ENCODE peak calls at places on chromosomes 7 and 10, in ten cellular contexts. One of them, this sample, is unnamed.

GRCh38 chr10:13526952-13527863 is 1.6 kb downstream of the BEND7 start:
- DNase-seq in activated CD8-positive, alpha-beta memory T cell treated with anti-CD3 and anti-CD28 coated beads for 1 hour: no peak
- DNase-seq in occipital lobe: no peak
- DNase-seq in HFFc6: peak; percentile 54
- DNase-seq in endodermal cell: no peak
- DNase-seq in endothelial cell: no peak
- DNase-seq in NB4: no peak
- DNase-seq in GM20000: peak; percentile 30
- DNase-seq in naive thymus-derived CD4-positive, alpha-beta T cell: no peak
- DNase-seq in T-cell: no peak
- DNase-seq in this sample: peak; percentile 46

GRCh38 chr10:98414932-98415709 is at the start of gene PYROXD2:
- DNase-seq in activated CD8-positive, alpha-beta memory T cell treated with anti-CD3 and anti-CD28 coated beads for 1 hour: no peak
- DNase-seq in occipital lobe: peak; percentile 70
- DNase-seq in HFFc6: peak; percentile 87
- DNase-seq in endodermal cell: peak; percentile 94
- DNase-seq in endothelial cell: peak; percentile 72
- DNase-seq in NB4: peak; percentile 92
- DNase-seq in GM20000: peak; percentile 70
- DNase-seq in naive thymus-derived CD4-positive, alpha-beta T cell: peak; percentile 64
- DNase-seq in T-cell: peak; percentile 42
- DNase-seq in this sample: peak; percentile 88

GRCh38 chr10:101237080-101237817 is 8.0 kb upstream of the LBX1 start:
- DNase-seq in activated CD8-positive, alpha-beta memory T cell treated with anti-CD3 and anti-CD28 coated beads for 1 hour: no peak
- DNase-seq in occipital lobe: no peak
- DNase-seq in HFFc6: no peak
- DNase-seq in endodermal cell: no peak
- DNase-seq in endothelial cell: no peak
- DNase-seq in NB4: no peak
- DNase-seq in GM20000: no peak
- DNase-seq in naive thymus-derived CD4-positive, alpha-beta T cell: no peak
- DNase-seq in T-cell: no peak
- DNase-seq in this sample: no peak

GRCh38 chr10:87504307-87504666 is 406 bp upstream of the MINPP1 start:
- DNase-seq in activated CD8-positive, alpha-beta memory T cell treated with anti-CD3 and anti-CD28 coated beads for 1 hour: no peak
- DNase-seq in occipital lobe: no peak
- DNase-seq in HFFc6: no peak
- DNase-seq in endodermal cell: no peak
- DNase-seq in endothelial cell: no peak
- DNase-seq in NB4: no peak
- DNase-seq in GM20000: no peak
- DNase-seq in naive thymus-derived CD4-positive, alpha-beta T cell: no peak
- DNase-seq in T-cell: no peak
- DNase-seq in this sample: no peak

GRCh38 chr10:103197177-103197576 is 4.1 kb upstream of the NT5C2 start:
- DNase-seq in activated CD8-positive, alpha-beta memory T cell treated with anti-CD3 and anti-CD28 coated beads for 1 hour: no peak
- DNase-seq in occipital lobe: no peak
- DNase-seq in HFFc6: peak; percentile 79
- DNase-seq in endodermal cell: no peak
- DNase-seq in endothelial cell: no peak
- DNase-seq in NB4: peak; percentile 92
- DNase-seq in GM20000: no peak
- DNase-seq in naive thymus-derived CD4-positive, alpha-beta T cell: no peak
- DNase-seq in T-cell: no peak
- DNase-seq in this sample: peak; percentile 58

GRCh38 chr10:89591796-89592271 is 53.2 kb downstream of the PANK1 start:
- DNase-seq in activated CD8-positive, alpha-beta memory T cell treated with anti-CD3 and anti-CD28 coated beads for 1 hour: no peak
- DNase-seq in occipital lobe: no peak
- DNase-seq in HFFc6: no peak
- DNase-seq in endodermal cell: no peak
- DNase-seq in endothelial cell: no peak
- DNase-seq in NB4: no peak
- DNase-seq in GM20000: no peak
- DNase-seq in naive thymus-derived CD4-positive, alpha-beta T cell: no peak
- DNase-seq in T-cell: no peak
- DNase-seq in this sample: no peak

GRCh38 chr7:112462236-112462635 is 12.0 kb downstream of the IFRD1 start:
- DNase-seq in activated CD8-positive, alpha-beta memory T cell treated with anti-CD3 and anti-CD28 coated beads for 1 hour: no peak
- DNase-seq in occipital lobe: no peak
- DNase-seq in HFFc6: peak; percentile 68
- DNase-seq in endodermal cell: no peak
- DNase-seq in endothelial cell: no peak
- DNase-seq in NB4: peak; percentile 54
- DNase-seq in GM20000: no peak
- DNase-seq in naive thymus-derived CD4-positive, alpha-beta T cell: no peak
- DNase-seq in T-cell: no peak
- DNase-seq in this sample: peak; percentile 57

GRCh38 chr10:22320591-22321155 is at the start of gene BMI1:
- DNase-seq in activated CD8-positive, alpha-beta memory T cell treated with anti-CD3 and anti-CD28 coated beads for 1 hour: no peak
- DNase-seq in occipital lobe: peak; percentile 85
- DNase-seq in HFFc6: peak; percentile 49
- DNase-seq in endodermal cell: peak; percentile 92
- DNase-seq in endothelial cell: peak; percentile 70
- DNase-seq in NB4: peak; percentile 64
- DNase-seq in GM20000: peak; percentile 85
- DNase-seq in naive thymus-derived CD4-positive, alpha-beta T cell: peak; percentile 68
- DNase-seq in T-cell: no peak
- DNase-seq in this sample: no peak

GRCh38 chr10:70255329-70256299 is 22.4 kb upstream of the PPA1 start:
- DNase-seq in activated CD8-positive, alpha-beta memory T cell treated with anti-CD3 and anti-CD28 coated beads for 1 hour: no peak
- DNase-seq in occipital lobe: no peak
- DNase-seq in HFFc6: no peak
- DNase-seq in endodermal cell: no peak
- DNase-seq in endothelial cell: no peak
- DNase-seq in NB4: no peak
- DNase-seq in GM20000: peak; percentile 49
- DNase-seq in naive thymus-derived CD4-positive, alpha-beta T cell: peak; percentile 9
- DNase-seq in T-cell: no peak
- DNase-seq in this sample: no peak

GRCh38 chr10:60757422-60757895 is 20.8 kb upstream of the CDK1 start:
- DNase-seq in activated CD8-positive, alpha-beta memory T cell treated with anti-CD3 and anti-CD28 coated beads for 1 hour: no peak
- DNase-seq in occipital lobe: no peak
- DNase-seq in HFFc6: no peak
- DNase-seq in endodermal cell: peak; percentile 71
- DNase-seq in endothelial cell: no peak
- DNase-seq in NB4: no peak
- DNase-seq in GM20000: no peak
- DNase-seq in naive thymus-derived CD4-positive, alpha-beta T cell: no peak
- DNase-seq in T-cell: no peak
- DNase-seq in this sample: no peak

GRCh38 chr7:38628630-38629385 is 2.4 kb downstream of the AMPH start:
- DNase-seq in activated CD8-positive, alpha-beta memory T cell treated with anti-CD3 and anti-CD28 coated beads for 1 hour: no peak
- DNase-seq in occipital lobe: no peak
- DNase-seq in HFFc6: peak; percentile 77
- DNase-seq in endodermal cell: no peak
- DNase-seq in endothelial cell: no peak
- DNase-seq in NB4: no peak
- DNase-seq in GM20000: no peak
- DNase-seq in naive thymus-derived CD4-positive, alpha-beta T cell: no peak
- DNase-seq in T-cell: no peak
- DNase-seq in this sample: peak; percentile 51

GRCh38 chr10:77608281-77608680 is 29.3 kb downstream of the KCNMA1 start:
- DNase-seq in activated CD8-positive, alpha-beta memory T cell treated with anti-CD3 and anti-CD28 coated beads for 1 hour: no peak
- DNase-seq in occipital lobe: no peak
- DNase-seq in HFFc6: no peak
- DNase-seq in endodermal cell: no peak
- DNase-seq in endothelial cell: no peak
- DNase-seq in NB4: no peak
- DNase-seq in GM20000: no peak
- DNase-seq in naive thymus-derived CD4-positive, alpha-beta T cell: no peak
- DNase-seq in T-cell: no peak
- DNase-seq in this sample: no peak